ENCODE peak calls at places on chromosomes 7 and 10, in eight cellular contexts. H is HCT116, A is Panc1, N is HL-60, S is SK-N-SH, L is GM12878, E is K562, P is HepG2. D is an unnamed sample.

GRCh38 chr10:82211331-82211730 is 336.3 kb downstream of the NRG3 start:
- DNase-seq in H (no peak), A (no peak), N (no peak), S (no peak), L (no peak), E (no peak), P (no peak), D (no peak)

GRCh38 chr7:115707684-115708341 is 322.8 kb downstream of the TFEC start:
- DNase-seq in H (no peak), A (no peak), N (no peak), S (no peak), L (no peak), E (no peak), P (no peak), D (no peak)

GRCh38 chr10:33015798-33016547 is 57.9 kb upstream of the ITGB1 start:
- DNase-seq in H (no peak), A (no peak), N (no peak), S (no peak), L (no peak), E (no peak), P (no peak), D (no peak)

GRCh38 chr10:101489355-101489754 is 98.7 kb downstream of the POLL start:
- DNase-seq in H (no peak), A (no peak), N (no peak), S (no peak), L (no peak), E (no peak), P (peak; percentile 56), D (no peak)

GRCh38 chr10:61981460-61981859 is 80.0 kb downstream of the ARID5B start:
- DNase-seq in H (no peak), A (no peak), N (no peak), S (no peak), L (no peak), E (peak; percentile 29), P (no peak), D (no peak)

GRCh38 chr7:74671573-74671972 is 14.1 kb downstream of the GTF2I start:
- DNase-seq in H (no peak), A (no peak), N (no peak), S (no peak), L (no peak), E (no peak), P (no peak), D (no peak)

GRCh38 chr10:100930368-100930767 is 17.6 kb downstream of the SLF2 start:
- DNase-seq in H (no peak), A (no peak), N (no peak), S (no peak), L (no peak), E (no peak), P (peak; percentile 25), D (peak; percentile 26)

GRCh38 chr10:102268333-102268999 is 23.1 kb downstream of the GBF1 start:
- DNase-seq in H (no peak), A (no peak), N (no peak), S (no peak), L (no peak), E (no peak), P (no peak), D (no peak)

GRCh38 chr7:122303971-122304603 is 463 bp downstream of the FEZF1 start:
- DNase-seq in H (no peak), A (no peak), N (no peak), S (peak; percentile 39), L (no peak), E (no peak), P (no peak), D (peak; percentile 71)

GRCh38 chr7:98628418-98628817 is 11.3 kb downstream of the NPTX2 start:
- DNase-seq in H (no peak), A (no peak), N (no peak), S (no peak), L (no peak), E (no peak), P (no peak), D (no peak)

GRCh38 chr7:114409750-114410149 is 4.9 kb upstream of the FOXP2 start:
- DNase-seq in H (no peak), A (no peak), N (no peak), S (no peak), L (no peak), E (no peak), P (no peak), D (no peak)

GRCh38 chr7:107506683-107507339 is 37.0 kb downstream of the GPR22 start:
- DNase-seq in H (peak; percentile 28), A (no peak), N (peak; percentile 89), S (no peak), L (no peak), E (peak; percentile 14), P (no peak), D (no peak)

GRCh38 chr10:93503075-93503474 is 6.7 kb downstream of the CEP55 start:
- DNase-seq in H (no peak), A (no peak), N (no peak), S (no peak), L (peak; percentile 33), E (no peak), P (no peak), D (no peak)

GRCh38 chr10:132404911-132405462 is 8.0 kb downstream of the PWWP2B start:
- DNase-seq in H (no peak), A (no peak), N (no peak), S (no peak), L (no peak), E (no peak), P (no peak), D (peak; percentile 83)

GRCh38 chr7:15248514-15248913 is 313.3 kb downstream of the AGMO start:
- DNase-seq in H (no peak), A (no peak), N (no peak), S (no peak), L (no peak), E (no peak), P (no peak), D (no peak)

GRCh38 chr7:157445246-157445955 is 108.6 kb downstream of the DNAJB6 start:
- DNase-seq in H (no peak), A (no peak), N (no peak), S (no peak), L (no peak), E (no peak), P (no peak), D (no peak)

GRCh38 chr7:30730996-30731395 is 20.9 kb upstream of the INMT start:
- DNase-seq in H (no peak), A (no peak), N (no peak), S (no peak), L (no peak), E (no peak), P (no peak), D (no peak)
- TF ChIP-seq POLR2AphosphoS5 in H (no peak), A (no peak), N (no peak), S (no peak), L (no peak), E (no peak), P (no peak), D (no peak)

DNA sequence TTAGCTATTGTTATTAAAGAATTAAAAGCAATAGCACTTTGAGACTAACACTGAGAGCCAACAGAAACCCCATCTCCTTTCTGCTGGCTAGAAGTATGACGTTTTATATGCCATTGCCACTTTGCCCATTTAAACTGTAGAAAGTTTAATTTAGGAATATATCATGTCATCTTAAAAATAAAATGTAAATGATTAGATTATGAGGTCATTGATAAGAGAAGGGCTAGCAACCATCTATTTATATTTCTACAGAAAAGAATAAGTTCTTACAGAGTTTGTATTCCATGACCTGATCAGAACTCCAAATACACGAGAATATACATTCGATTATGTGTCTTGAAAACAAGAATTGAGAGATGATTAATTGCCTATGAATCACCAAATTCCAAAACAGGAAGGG is 227.0 kb downstream of the TRIL start:
- DNase-seq in H (no peak), A (no peak), N (no peak), S (no peak), L (no peak), E (no peak), P (no peak), D (no peak)
- TF ChIP-seq REST in H (no peak), A (no peak), N (no peak), S (no peak), L (no peak), E (no peak), P (no peak), D (no peak)

GRCh38 chr10:36766921-36767320 is 358.5 kb upstream of the ANKRD30A start:
- DNase-seq in H (no peak), A (no peak), N (no peak), S (no peak), L (no peak), E (no peak), P (no peak), D (no peak)
- TF ChIP-seq POLR2AphosphoS5 in H (no peak), A (no peak), N (no peak), S (no peak), L (no peak), E (no peak), P (no peak), D (no peak)

DNA sequence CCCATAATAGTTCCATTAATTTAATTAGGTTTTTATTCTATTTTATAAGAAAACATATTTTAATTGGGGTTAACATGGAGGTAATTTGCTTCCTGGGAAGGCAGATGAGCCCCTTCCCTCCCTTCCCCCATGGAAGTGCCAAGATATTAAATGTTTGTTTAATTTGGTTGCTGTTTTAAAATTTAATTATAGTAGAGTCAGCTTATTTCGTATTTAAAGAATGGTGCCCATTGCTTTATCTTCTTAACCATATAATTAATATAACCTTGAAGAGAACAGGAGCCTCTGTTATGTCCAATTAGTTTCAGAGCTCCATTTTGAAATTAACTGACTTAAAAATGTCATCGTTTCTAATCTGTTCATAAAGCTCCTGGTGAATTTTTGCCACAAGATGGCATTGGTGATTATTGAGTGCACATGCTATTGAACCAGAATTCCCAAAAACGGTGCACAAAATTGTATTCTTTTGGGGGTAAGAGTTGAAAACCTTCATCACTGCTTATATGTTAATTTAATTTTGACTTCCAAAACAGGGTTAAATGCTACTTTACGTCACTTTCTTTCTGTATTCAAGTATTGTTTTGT is 26.0 kb downstream of the KLHDC10 start:
- DNase-seq in H (no peak), A (no peak), N (no peak), S (no peak), L (no peak), E (peak; percentile 39), P (no peak), D (no peak)
- TF ChIP-seq REST in H (no peak), A (no peak), N (no peak), S (no peak), L (no peak), E (no peak), P (no peak), D (no peak)

DNA sequence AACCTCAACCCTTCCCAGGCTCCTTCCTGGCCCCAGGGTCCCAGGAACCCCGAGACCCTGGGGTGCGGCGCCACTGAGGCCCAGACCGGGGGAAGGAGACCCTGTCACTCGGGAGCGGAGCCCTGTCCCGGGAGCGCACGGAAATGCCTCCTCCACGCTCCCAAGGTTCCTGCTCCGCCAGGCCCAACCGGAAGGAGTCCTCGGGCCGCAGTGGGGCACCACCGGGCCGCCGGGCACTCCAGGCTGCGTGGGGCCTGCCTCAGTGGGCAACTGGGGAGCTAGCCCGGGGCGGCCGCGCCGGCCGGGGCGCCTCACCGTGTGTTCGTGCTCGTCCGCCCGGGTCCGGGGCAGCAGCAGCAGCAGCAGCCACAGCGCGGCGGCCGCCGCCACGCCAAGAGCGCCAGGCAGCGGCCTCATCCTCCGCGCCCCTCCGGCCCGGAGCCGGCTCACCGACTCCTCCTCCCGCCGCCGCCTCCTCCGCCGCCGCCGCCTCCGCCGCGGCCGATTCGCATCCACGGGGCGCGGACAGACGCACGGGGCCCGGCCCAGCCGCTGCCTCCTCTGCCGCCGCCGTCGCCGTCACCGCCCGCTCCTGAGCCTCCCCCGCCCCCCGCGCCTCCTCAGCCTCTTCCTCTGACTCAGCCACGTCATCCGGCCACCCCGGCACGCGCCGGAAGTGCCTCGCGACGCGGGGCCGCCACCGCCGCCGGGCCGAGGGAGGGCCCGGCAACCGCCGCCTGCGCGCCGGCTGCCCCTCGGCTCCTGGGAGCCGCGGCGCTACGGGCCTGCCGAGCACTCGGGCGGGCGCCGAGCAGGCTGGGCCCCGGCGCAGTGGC is at the start of gene TM9SF3:
- DNase-seq in H (peak; percentile 49), A (no peak), N (peak; percentile 90), S (peak; percentile 97), L (no peak), E (peak; percentile 90), P (peak; percentile 73), D (peak; percentile 93)
- TF ChIP-seq POLR2AphosphoS5 in H (peak; percentile 83), A (peak; percentile 74), N (peak; percentile 69), S (no peak), L (peak; percentile 27), E (peak; percentile 49), P (peak; percentile 50), D (peak; percentile 56)